ENCODE peak calls at places on chromosomes 5 and 9, in five cellular contexts. P is pons, A is SW 1271, J is Karpas-422, D is NCI-H69. U is an unnamed sample.

GRCh38 chr5:172843825-172844576 is 9.9 kb downstream of the ERGIC1 start:
- DNase-seq in D (no peak), P (no peak), A (no peak), J (no peak), U (peak; percentile 59)

GRCh38 chr5:79111960-79112702 is 522 bp downstream of the BHMT start:
- DNase-seq in A (no peak), D (no peak), J (no peak), P (no peak), U (no peak)

GRCh38 chr5:38809388-38810359 is 36.1 kb upstream of the OSMR start:
- DNase-seq in D (peak; percentile 77), J (peak; percentile 83), P (peak; percentile 87), A (peak; percentile 71), U (peak; percentile 78)

GRCh38 chr9:87878930-87879603 is 3.6 kb upstream of the SPATA31E1 start:
- DNase-seq in P (no peak), D (no peak), J (no peak), A (peak; percentile 36), U (no peak)

GRCh38 chr9:125484632-125485282 is 222.3 kb downstream of the MAPKAP1 start:
- DNase-seq in P (peak; percentile 20), D (no peak), A (no peak), J (no peak), U (no peak)

GRCh38 chr9:116497081-116497480 is 190.0 kb upstream of the TRIM32 start:
- DNase-seq in P (no peak), A (no peak), J (no peak), D (no peak), U (no peak)

GRCh38 chr5:129459485-129460120 is 495 bp upstream of the ADAMTS19 start:
- DNase-seq in D (peak; percentile 29), J (no peak), A (no peak), P (no peak), U (no peak)

GRCh38 chr9:127991017-127991756 is 10.4 kb upstream of the EEIG1 start:
- DNase-seq in P (no peak), J (peak; percentile 42), D (peak; percentile 77), A (no peak), U (no peak)

GRCh38 chr5:16350816-16351215 is 114.8 kb downstream of the ZNF622 start:
- DNase-seq in P (no peak), J (no peak), D (peak; percentile 95), A (no peak), U (no peak)

GRCh38 chr5:6542421-6543345 is 90.2 kb downstream of the NSUN2 start:
- DNase-seq in D (peak; percentile 45), P (no peak), A (no peak), J (no peak), U (no peak)

GRCh38 chr5:74275204-74275992 is 365.1 kb downstream of the ENC1 start:
- DNase-seq in A (no peak), P (no peak), J (no peak), D (no peak), U (no peak)

GRCh38 chr5:154626876-154627552 is 128.2 kb upstream of the LARP1 start:
- DNase-seq in D (no peak), J (no peak), P (no peak), A (no peak), U (no peak)

GRCh38 chr5:1832511-1833250 is 31.5 kb downstream of the NDUFS6 start:
- DNase-seq in D (no peak), P (no peak), A (no peak), J (no peak), U (no peak)

GRCh38 chr5:170225326-170226137 is 7.3 kb upstream of the C5orf58 start:
- DNase-seq in A (peak; percentile 67), J (peak; percentile 93), P (peak; percentile 90), D (peak; percentile 84), U (peak; percentile 72)

GRCh38 chr9:98989036-98990000 is 45.6 kb downstream of the COL15A1 start:
- DNase-seq in D (peak; percentile 80), J (peak; percentile 54), A (peak; percentile 81), P (peak; percentile 20), U (no peak)

GRCh38 chr9:97980918-97981827 is 2.0 kb upstream of the ANP32B start:
- DNase-seq in A (no peak), J (no peak), P (peak; percentile 95), D (peak; percentile 73), U (no peak)

GRCh38 chr5:172002310-172002709 is 4.1 kb downstream of the FBXW11 start:
- DNase-seq in D (peak; percentile 67), A (peak; percentile 49), J (peak; percentile 74), P (no peak), U (no peak)

GRCh38 chr9:4923580-4924544 is 61.2 kb upstream of the JAK2 start:
- DNase-seq in P (peak; percentile 32), J (peak; percentile 74), D (no peak), A (peak; percentile 5), U (peak; percentile 10)

GRCh38 chr9:136886610-136887597 is 588 bp downstream of the TRAF2 start:
- DNase-seq in D (peak; percentile 54), A (peak; percentile 17), J (peak; percentile 66), P (no peak), U (no peak)